ENCODE peak calls at places on chromosomes 13 and 19, in seven cellular contexts. S, K, Z, H, W, I and O are unnamed samples.

GRCh38 chr19:9323557-9323918 is 441 bp upstream of the ZNF559 start:
- DNase-seq in S (peak), K (no peak), Z (peak), H (peak), W (peak), I (peak), O (no peak)

GRCh38 chr13:48842316-48842715 is 133.4 kb upstream of the FNDC3A start:
- DNase-seq in S (no peak), K (no peak), Z (no peak), H (no peak), W (no peak), I (no peak), O (no peak)

GRCh38 chr13:49292742-49293498 is 45.2 kb downstream of the CDADC1 start:
- DNase-seq in S (no peak), K (no peak), Z (no peak), H (no peak), W (no peak), I (no peak), O (no peak)

GRCh38 chr19:12159773-12160414 is 3.0 kb upstream of the ZNF136 start:
- DNase-seq in S (no peak), K (no peak), Z (no peak), H (no peak), W (no peak), I (no peak), O (no peak)

GRCh38 chr19:2550431-2551171 is 74.7 kb downstream of the GADD45B start:
- DNase-seq in S (no peak), K (no peak), Z (no peak), H (no peak), W (no peak), I (peak), O (no peak)

GRCh38 chr19:10137751-10138682 is 18.3 kb upstream of the EIF3G start:
- DNase-seq in S (no peak), K (no peak), Z (no peak), H (no peak), W (no peak), I (no peak), O (no peak)

GRCh38 chr19:50178859-50179537 is 15.9 kb upstream of the IZUMO2 start:
- DNase-seq in S (peak), K (no peak), Z (no peak), H (no peak), W (no peak), I (no peak), O (no peak)

GRCh38 chr13:40388617-40389016 is 277.8 kb downstream of the FOXO1 start:
- DNase-seq in S (no peak), K (peak), Z (no peak), H (no peak), W (peak), I (no peak), O (no peak)

GRCh38 chr13:34462843-34463242 is 479.2 kb upstream of the NBEA start:
- DNase-seq in S (peak), K (no peak), Z (peak), H (peak), W (no peak), I (no peak), O (no peak)

GRCh38 chr13:73397486-73398020 is 338.7 kb downstream of the KLF5 start:
- DNase-seq in S (no peak), K (peak), Z (no peak), H (no peak), W (no peak), I (no peak), O (no peak)

GRCh38 chr19:53870485-53870844 is 2.8 kb downstream of the MYADM start:
- DNase-seq in S (no peak), K (peak), Z (no peak), H (no peak), W (no peak), I (no peak), O (no peak)

GRCh38 chr13:112583592-112584277 is 4.2 kb downstream of the TUBGCP3 start:
- DNase-seq in S (no peak), K (no peak), Z (no peak), H (no peak), W (no peak), I (no peak), O (no peak)

GRCh38 chr19:52200044-52200443 is 10.2 kb downstream of the PPP2R1A start:
- DNase-seq in S (no peak), K (no peak), Z (no peak), H (peak), W (no peak), I (no peak), O (no peak)

GRCh38 chr19:12665281-12665573 is 1.3 kb downstream of the MAN2B1 start:
- DNase-seq in S (no peak), K (peak), Z (no peak), H (no peak), W (peak), I (peak), O (no peak)

GRCh38 chr13:84446972-84447700 is 564.9 kb upstream of the SLITRK1 start:
- DNase-seq in S (no peak), K (no peak), Z (no peak), H (no peak), W (no peak), I (no peak), O (no peak)

GRCh38 chr13:26471807-26472206 is 85.7 kb upstream of the WASF3 start:
- DNase-seq in S (no peak), K (no peak), Z (no peak), H (no peak), W (no peak), I (no peak), O (peak)

GRCh38 chr19:11624064-11624463 is 26.8 kb downstream of the ZNF627 start:
- DNase-seq in S (no peak), K (no peak), Z (no peak), H (peak), W (no peak), I (no peak), O (no peak)

GRCh38 chr13:90800082-90800746 is 547.3 kb upstream of the MIR17HG start:
- DNase-seq in S (no peak), K (peak), Z (no peak), H (no peak), W (no peak), I (peak), O (no peak)

GRCh38 chr19:45901912-45902650 is at the start of gene MYPOP:
- DNase-seq in S (no peak), K (peak), Z (no peak), H (no peak), W (no peak), I (no peak), O (no peak)

GRCh38 chr19:16467581-16467980 is 4.2 kb downstream of the EPS15L1 start:
- DNase-seq in S (no peak), K (no peak), Z (no peak), H (no peak), W (no peak), I (no peak), O (no peak)

GRCh38 chr19:4267101-4267900 is 11.8 kb upstream of the SHD start:
- DNase-seq in S (peak), K (peak), Z (peak), H (peak), W (peak), I (peak), O (peak)

GRCh38 chr19:2856457-2857055 is 10.6 kb upstream of the ZNF556 start:
- DNase-seq in S (no peak), K (no peak), Z (no peak), H (no peak), W (no peak), I (no peak), O (no peak)

GRCh38 chr19:13984875-13985741 is 21.0 kb downstream of the RFX1 start:
- DNase-seq in S (no peak), K (no peak), Z (no peak), H (no peak), W (no peak), I (peak), O (no peak)

GRCh38 chr13:38980628-38981078 is 10.0 kb downstream of the STOML3 start:
- DNase-seq in S (peak), K (no peak), Z (no peak), H (no peak), W (no peak), I (no peak), O (no peak)

GRCh38 chr13:27960362-27961226 is 8.5 kb downstream of the CDX2 start:
- DNase-seq in S (peak), K (peak), Z (no peak), H (peak), W (no peak), I (peak), O (peak)

GRCh38 chr19:43290568-43291359 is 21.4 kb upstream of the PSG9 start:
- DNase-seq in S (peak), K (no peak), Z (no peak), H (peak), W (no peak), I (no peak), O (no peak)

GRCh38 chr13:48621056-48621455 is 32.7 kb upstream of the CYSLTR2 start:
- DNase-seq in S (no peak), K (no peak), Z (no peak), H (no peak), W (no peak), I (no peak), O (no peak)

GRCh38 chr19:2537544-2537943 is 61.6 kb downstream of the GADD45B start:
- DNase-seq in S (no peak), K (no peak), Z (no peak), H (no peak), W (no peak), I (no peak), O (no peak)

GRCh38 chr13:41502676-41503075 is 45.3 kb downstream of the RGCC start:
- DNase-seq in S (no peak), K (no peak), Z (no peak), H (no peak), W (no peak), I (no peak), O (no peak)

GRCh38 chr19:7778081-7778480 is 15.0 kb downstream of the CLEC4M start:
- DNase-seq in S (no peak), K (no peak), Z (no peak), H (no peak), W (no peak), I (peak), O (no peak)

GRCh38 chr13:58804832-58805231 is 1173.3 kb downstream of the PCDH17 start:
- DNase-seq in S (no peak), K (no peak), Z (no peak), H (no peak), W (no peak), I (no peak), O (no peak)
- TF ChIP-seq CTCF in S (no peak), K (no peak), Z (no peak), H (no peak), W (no peak), I (no peak), O (no peak)

DNA sequence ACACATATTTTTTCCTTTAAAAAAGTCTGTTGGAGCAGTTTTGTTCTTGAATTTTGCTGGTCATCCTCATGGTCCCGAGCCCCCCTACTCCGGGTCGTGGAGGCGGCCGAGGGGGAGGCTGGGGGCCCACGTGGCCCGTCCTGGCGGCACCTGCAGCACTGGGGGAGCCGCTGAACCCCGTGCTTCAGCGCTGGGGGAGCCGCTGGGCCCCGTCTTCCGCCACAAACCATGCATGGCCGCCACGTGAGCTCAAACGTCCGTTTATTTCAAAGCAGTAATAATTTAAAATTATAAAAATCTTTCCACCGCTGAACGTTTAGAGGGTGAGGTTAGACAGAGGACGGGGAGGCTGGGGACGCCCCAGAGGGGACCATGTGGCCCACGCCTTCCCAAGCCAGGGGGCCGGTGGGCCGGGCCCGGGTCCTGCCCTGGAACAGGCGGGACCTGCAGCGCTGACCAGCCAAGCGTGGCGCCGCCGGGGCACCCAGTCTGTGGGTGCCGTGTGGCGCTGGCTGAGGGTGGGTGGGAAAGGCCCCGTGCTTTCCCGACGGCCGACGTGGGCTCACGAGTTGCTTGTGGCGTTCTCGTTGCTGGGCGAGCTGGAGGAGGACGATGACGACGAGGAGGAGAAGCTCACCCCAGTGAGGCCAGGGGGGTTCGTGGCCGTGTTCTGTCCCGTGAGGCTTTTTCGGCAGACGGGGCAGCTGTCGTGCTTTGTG is 8.0 kb downstream of the FGF22 start:
- DNase-seq in S (no peak), K (no peak), Z (no peak), H (no peak), W (no peak), I (no peak), O (no peak)
- TF ChIP-seq CTCF in S (no peak), K (no peak), Z (no peak), H (no peak), W (no peak), I (no peak), O (no peak)

GRCh38 chr19:18117364-18117691 is 19.8 kb downstream of the MAST3 start:
- DNase-seq in S (no peak), K (no peak), Z (no peak), H (no peak), W (no peak), I (no peak), O (no peak)

GRCh38 chr19:18119243-18120105 is 21.9 kb downstream of the MAST3 start:
- DNase-seq in S (no peak), K (no peak), Z (no peak), H (peak), W (peak), I (no peak), O (no peak)

GRCh38 chr19:18120127-18120526 is 22.5 kb downstream of the MAST3 start:
- DNase-seq in S (no peak), K (no peak), Z (no peak), H (no peak), W (no peak), I (no peak), O (no peak)

GRCh38 chr19:18118420-18119242 is 21.1 kb downstream of the MAST3 start:
- DNase-seq in S (no peak), K (no peak), Z (no peak), H (no peak), W (no peak), I (no peak), O (no peak)

DNA sequence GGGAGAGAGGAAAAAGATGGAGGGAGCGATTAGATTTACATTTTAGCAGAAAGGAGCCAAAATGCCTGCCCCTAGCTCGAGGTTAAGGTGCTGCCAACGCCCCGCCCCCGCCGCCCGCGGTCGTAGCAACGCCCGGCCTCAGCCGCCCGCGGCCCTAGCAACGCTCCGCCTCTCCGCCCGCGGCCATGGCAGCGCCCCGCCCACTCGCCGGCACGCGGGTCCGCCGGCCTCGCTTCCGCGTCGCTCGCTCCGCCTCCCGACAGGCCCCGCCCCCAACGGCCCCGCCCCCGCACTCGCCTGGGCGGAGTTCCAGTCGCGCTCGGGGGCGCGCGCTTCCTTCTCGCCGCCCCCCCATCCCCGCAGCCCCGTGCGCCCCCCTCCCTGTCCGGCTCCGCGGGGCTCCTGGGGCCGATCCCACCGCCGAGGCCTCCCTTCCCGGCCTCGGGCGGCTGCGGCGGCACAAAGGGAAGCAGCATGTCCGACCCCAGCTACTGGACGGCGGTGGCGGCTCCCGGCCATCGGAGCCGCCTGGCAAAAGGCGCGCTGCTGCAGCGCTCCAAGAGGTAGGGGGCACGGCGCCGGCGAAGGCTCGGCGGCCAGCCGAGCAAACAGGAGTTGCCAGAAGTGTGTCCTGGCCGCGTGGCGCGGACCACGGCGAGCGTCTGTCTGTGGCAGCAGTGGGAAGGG is 20.3 kb downstream of the MAST3 start:
- DNase-seq in S (peak), K (peak), Z (peak), H (peak), W (peak), I (peak), O (peak)
- TF ChIP-seq CTCF in S (no peak), K (no peak), Z (no peak), H (no peak), W (no peak), I (no peak), O (peak)

GRCh38 chr19:47614559-47614958 is 5.6 kb downstream of the BICRA start:
- DNase-seq in S (no peak), K (no peak), Z (no peak), H (no peak), W (no peak), I (no peak), O (no peak)

GRCh38 chr19:47615714-47616113 is 6.8 kb downstream of the BICRA start:
- DNase-seq in S (no peak), K (no peak), Z (no peak), H (no peak), W (no peak), I (no peak), O (no peak)

GRCh38 chr19:47618771-47619170 is 9.8 kb downstream of the BICRA start:
- DNase-seq in S (no peak), K (peak), Z (no peak), H (no peak), W (no peak), I (no peak), O (no peak)

GRCh38 chr19:47613165-47614146 is 4.5 kb downstream of the BICRA start:
- DNase-seq in S (no peak), K (no peak), Z (no peak), H (no peak), W (no peak), I (no peak), O (no peak)

DNA sequence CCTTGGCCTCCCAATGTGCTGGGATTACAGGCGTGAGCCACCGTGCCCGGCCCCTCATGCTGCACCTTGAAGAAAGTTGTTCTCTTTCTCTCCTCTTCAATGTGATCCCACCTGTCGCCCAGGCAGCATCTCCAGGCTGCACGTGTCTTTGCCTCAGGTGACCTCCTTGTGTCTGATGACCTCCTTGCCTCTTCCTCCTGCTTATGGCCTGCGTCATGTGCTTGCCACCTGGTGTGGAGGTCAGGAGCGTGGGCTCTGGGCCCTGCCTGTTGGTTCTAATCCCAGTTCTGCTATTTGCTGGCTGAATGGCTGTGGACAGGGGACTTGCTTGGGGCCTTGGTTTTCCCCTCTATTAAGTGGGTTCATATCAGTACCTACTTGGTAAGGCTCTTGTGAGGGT is 6.3 kb downstream of the BICRA start:
- DNase-seq in S (no peak), K (no peak), Z (no peak), H (no peak), W (no peak), I (no peak), O (no peak)
- TF ChIP-seq CTCF in S (no peak), K (no peak), Z (no peak), H (no peak), W (no peak), I (no peak), O (no peak)

DNA sequence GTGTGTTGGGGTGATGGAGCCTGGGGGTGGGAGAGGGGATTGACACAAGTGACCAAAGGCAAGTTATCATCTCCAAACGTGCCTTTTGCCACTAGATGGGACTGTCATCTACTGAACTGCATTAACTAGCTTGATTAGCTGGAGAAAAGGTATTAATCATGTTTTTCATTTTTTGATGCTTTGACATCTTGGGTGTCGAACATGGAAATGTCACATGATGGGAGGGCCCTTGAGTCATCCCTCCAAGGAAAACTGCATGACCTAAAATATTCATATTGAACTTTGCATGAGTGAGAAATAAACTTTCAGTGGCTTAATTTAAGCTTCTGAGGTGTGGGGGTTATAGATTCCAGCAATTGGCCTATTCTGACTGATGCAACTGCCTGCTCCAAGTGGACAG is 73.3 kb downstream of the ALOX5AP start:
- DNase-seq in S (no peak), K (no peak), Z (no peak), H (no peak), W (no peak), I (no peak), O (no peak)
- TF ChIP-seq CTCF in S (no peak), K (no peak), Z (peak), H (peak), W (no peak), I (no peak), O (no peak)

GRCh38 chr13:37869756-37870488 is at the start of gene TRPC4:
- DNase-seq in S (peak), K (peak), Z (no peak), H (peak), W (no peak), I (peak), O (peak)
- TF ChIP-seq CTCF in S (no peak), K (no peak), Z (no peak), H (peak), W (no peak), I (peak), O (peak)